ENCODE peak calls at places on chromosomes 13 and 19, in eight cellular contexts. V, R, G, Q, L, B, Y and I are unnamed samples.

GRCh38 chr13:47397739-47398138 is 500.9 kb upstream of the HTR2A start:
- DNase-seq in V (no peak), R (no peak), G (no peak), Q (peak), L (no peak), B (no peak), Y (peak), I (no peak)

GRCh38 chr13:48515732-48516131 is 17.1 kb downstream of the RCBTB2 start:
- DNase-seq in V (no peak), R (no peak), G (no peak), Q (no peak), L (peak), B (no peak), Y (no peak), I (no peak)

GRCh38 chr13:98548230-98548629 is 28.7 kb downstream of the STK24 start:
- DNase-seq in V (no peak), R (no peak), G (no peak), Q (peak), L (no peak), B (no peak), Y (no peak), I (no peak)

GRCh38 chr19:30719189-30719990 is 347.2 kb downstream of the ZNF536 start:
- DNase-seq in V (peak), R (no peak), G (peak), Q (no peak), L (peak), B (peak), Y (peak), I (peak)

GRCh38 chr19:9839415-9839814 is 4.3 kb downstream of the PIN1 start:
- DNase-seq in V (no peak), R (no peak), G (no peak), Q (peak), L (no peak), B (no peak), Y (peak), I (peak)

GRCh38 chr19:17226002-17226933 is at the start of gene OCEL1:
- DNase-seq in V (peak), R (peak), G (peak), Q (peak), L (peak), B (peak), Y (peak), I (peak)

GRCh38 chr19:55196803-55197202 is 12.5 kb downstream of the PTPRH start:
- DNase-seq in V (no peak), R (no peak), G (no peak), Q (no peak), L (no peak), B (no peak), Y (peak), I (no peak)

GRCh38 chr19:46746281-46746965 is at the start of gene STRN4:
- DNase-seq in V (peak), R (no peak), G (peak), Q (no peak), L (peak), B (peak), Y (peak), I (no peak)

GRCh38 chr13:25683056-25683455 is 311.3 kb downstream of the ATP8A2 start:
- DNase-seq in V (no peak), R (no peak), G (no peak), Q (no peak), L (no peak), B (no peak), Y (no peak), I (no peak)

GRCh38 chr19:28242317-28242927 is 970.5 kb downstream of the UQCRFS1 start:
- DNase-seq in V (peak), R (no peak), G (peak), Q (no peak), L (no peak), B (no peak), Y (peak), I (peak)

GRCh38 chr13:35874704-35875103 is 256.5 kb downstream of the DCLK1 start:
- DNase-seq in V (no peak), R (no peak), G (no peak), Q (no peak), L (peak), B (no peak), Y (no peak), I (no peak)

GRCh38 chr13:35475131-35475959 is 1.1 kb downstream of the MAB21L1 start:
- DNase-seq in V (peak), R (no peak), G (peak), Q (peak), L (peak), B (no peak), Y (peak), I (peak)

GRCh38 chr13:75744127-75744526 is 108.0 kb downstream of the LMO7 start:
- DNase-seq in V (no peak), R (no peak), G (no peak), Q (no peak), L (no peak), B (no peak), Y (no peak), I (no peak)

GRCh38 chr19:39805120-39805519 is 26.5 kb downstream of the LEUTX start:
- DNase-seq in V (no peak), R (no peak), G (no peak), Q (peak), L (peak), B (no peak), Y (no peak), I (no peak)

GRCh38 chr13:79631260-79631659 is 150.3 kb downstream of the NDFIP2 start:
- DNase-seq in V (no peak), R (peak), G (no peak), Q (peak), L (no peak), B (no peak), Y (peak), I (peak)
- TF ChIP-seq CTCF in V (peak), R (no peak), G (peak), Q (peak), L (peak), B (no peak), Y (peak), I (peak)

GRCh38 chr13:40662866-40663265 is 3.6 kb downstream of the FOXO1 start:
- DNase-seq in V (peak), R (no peak), G (peak), Q (no peak), L (no peak), B (no peak), Y (no peak), I (no peak)
- H3K4me3 ChIP-seq in V (no peak), R (no peak), G (peak), Q (no peak), L (peak), B (peak), Y (peak), I (peak)

GRCh38 chr13:112580211-112580610 is 7.7 kb downstream of the TUBGCP3 start:
- DNase-seq in V (no peak), R (no peak), G (no peak), Q (no peak), L (no peak), B (no peak), Y (no peak), I (no peak)

GRCh38 chr13:112583592-112584277 is 4.2 kb downstream of the TUBGCP3 start:
- DNase-seq in V (no peak), R (no peak), G (no peak), Q (no peak), L (peak), B (no peak), Y (no peak), I (no peak)

GRCh38 chr13:112582305-112582704 is 5.6 kb downstream of the TUBGCP3 start:
- DNase-seq in V (no peak), R (no peak), G (no peak), Q (no peak), L (no peak), B (no peak), Y (no peak), I (no peak)

GRCh38 chr13:112579310-112579843 is 8.6 kb downstream of the TUBGCP3 start:
- DNase-seq in V (no peak), R (no peak), G (no peak), Q (no peak), L (no peak), B (no peak), Y (no peak), I (no peak)

DNA sequence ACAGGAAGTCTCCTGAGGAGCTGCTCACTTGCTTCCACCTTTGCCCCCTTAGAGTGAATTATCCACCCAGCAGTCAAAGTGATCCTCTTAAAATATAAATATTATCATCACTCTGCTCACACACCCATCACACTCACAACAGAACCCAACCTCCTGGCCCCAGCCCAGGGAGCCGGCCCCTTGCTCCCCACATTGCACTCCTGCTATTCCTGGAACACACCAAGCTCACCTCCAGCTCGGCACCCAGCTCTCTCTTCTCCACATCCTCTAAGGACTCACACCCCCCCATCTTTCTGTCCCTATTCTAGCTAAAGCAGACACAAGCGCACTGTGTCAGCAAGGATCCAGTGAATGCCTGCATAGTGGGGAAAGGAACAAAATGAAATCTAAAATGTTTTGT is 7.0 kb downstream of the TUBGCP3 start:
- DNase-seq in V (no peak), R (no peak), G (no peak), Q (no peak), L (no peak), B (no peak), Y (no peak), I (no peak)
- TF ChIP-seq CTCF in V (no peak), R (no peak), G (no peak), Q (no peak), L (no peak), B (no peak), Y (no peak), I (no peak)

DNA sequence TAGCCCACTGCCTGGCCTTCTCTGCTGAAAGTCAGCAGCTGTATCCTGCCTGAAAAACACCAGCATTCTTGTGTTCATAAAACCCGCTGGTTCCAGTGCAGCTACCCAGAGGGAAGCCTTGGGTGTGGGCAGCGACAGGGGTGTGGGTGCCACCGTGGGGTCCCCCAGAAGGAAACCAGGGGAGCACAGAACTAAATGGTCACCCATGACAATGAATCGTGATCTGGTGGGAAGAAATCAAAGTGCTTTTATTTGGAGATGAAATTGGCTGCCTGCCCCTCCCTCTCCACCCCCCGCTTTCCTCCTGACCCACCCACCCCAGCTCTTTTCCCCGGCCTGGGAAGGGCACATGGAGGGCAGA is 13.7 kb downstream of the RASA3 start:
- DNase-seq in V (no peak), R (no peak), G (no peak), Q (peak), L (peak), B (no peak), Y (peak), I (peak)
- H3K4me3 ChIP-seq in V (no peak), R (peak), G (no peak), Q (peak), L (no peak), B (no peak), Y (no peak), I (peak)

GRCh38 chr19:1601613-1602064 is 3.6 kb downstream of the UQCR11 start:
- DNase-seq in V (no peak), R (no peak), G (no peak), Q (no peak), L (no peak), B (no peak), Y (no peak), I (no peak)
- TF ChIP-seq CTCF in V (peak), R (no peak), G (peak), Q (peak), L (no peak), B (no peak), Y (no peak), I (no peak)

DNA sequence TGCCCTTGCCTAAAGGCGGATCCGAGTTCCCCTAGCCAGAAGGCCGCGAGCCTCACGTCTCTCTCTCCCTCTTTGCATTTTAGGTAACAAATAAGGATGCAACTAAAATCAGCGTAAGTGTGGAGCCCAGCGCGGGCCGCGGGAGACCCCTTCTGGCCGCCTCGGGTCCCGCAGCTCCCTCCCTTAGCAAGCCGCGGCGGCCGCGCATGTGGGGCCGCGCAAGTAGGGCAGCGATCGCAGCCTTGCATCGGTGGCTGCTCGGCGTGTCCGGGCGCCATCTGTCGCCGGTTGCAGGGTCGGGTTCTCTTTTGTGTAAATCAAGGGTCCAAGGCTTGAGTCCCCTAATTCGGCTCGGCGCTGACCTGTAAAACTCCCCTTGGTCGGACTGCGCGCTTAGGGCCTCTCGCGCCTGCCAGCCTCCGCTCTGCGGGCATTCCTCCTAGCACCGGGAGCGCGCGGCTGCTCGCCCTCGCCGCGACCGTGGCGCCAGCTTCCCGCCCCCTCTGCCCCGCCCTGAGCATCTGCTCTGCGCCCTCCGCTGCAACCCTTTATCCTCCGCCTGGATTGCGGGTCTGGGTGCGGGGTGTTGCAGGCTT is 2.7 kb downstream of the VSTM2B start:
- DNase-seq in V (peak), R (no peak), G (peak), Q (peak), L (peak), B (peak), Y (peak), I (peak)
- H3K4me3 ChIP-seq in V (peak), R (peak), G (peak), Q (no peak), L (peak), B (peak), Y (peak), I (peak)

GRCh38 chr19:4206818-4207484 is 22.4 kb upstream of the EBI3 start:
- DNase-seq in V (no peak), R (no peak), G (no peak), Q (peak), L (no peak), B (no peak), Y (no peak), I (peak)
- TF ChIP-seq CTCF in V (peak), R (no peak), G (peak), Q (peak), L (no peak), B (no peak), Y (peak), I (peak)

GRCh38 chr13:26699197-26699490 is 61.4 kb downstream of the GPR12 start:
- DNase-seq in V (no peak), R (no peak), G (no peak), Q (no peak), L (no peak), B (no peak), Y (no peak), I (no peak)

GRCh38 chr13:26697069-26697955 is 63.3 kb downstream of the GPR12 start:
- DNase-seq in V (no peak), R (no peak), G (no peak), Q (no peak), L (no peak), B (no peak), Y (no peak), I (no peak)

GRCh38 chr13:26695360-26695705 is 65.3 kb downstream of the GPR12 start:
- DNase-seq in V (no peak), R (no peak), G (no peak), Q (no peak), L (no peak), B (no peak), Y (no peak), I (no peak)

GRCh38 chr13:26695891-26696311 is 64.7 kb downstream of the GPR12 start:
- DNase-seq in V (no peak), R (no peak), G (no peak), Q (no peak), L (no peak), B (no peak), Y (no peak), I (no peak)

DNA sequence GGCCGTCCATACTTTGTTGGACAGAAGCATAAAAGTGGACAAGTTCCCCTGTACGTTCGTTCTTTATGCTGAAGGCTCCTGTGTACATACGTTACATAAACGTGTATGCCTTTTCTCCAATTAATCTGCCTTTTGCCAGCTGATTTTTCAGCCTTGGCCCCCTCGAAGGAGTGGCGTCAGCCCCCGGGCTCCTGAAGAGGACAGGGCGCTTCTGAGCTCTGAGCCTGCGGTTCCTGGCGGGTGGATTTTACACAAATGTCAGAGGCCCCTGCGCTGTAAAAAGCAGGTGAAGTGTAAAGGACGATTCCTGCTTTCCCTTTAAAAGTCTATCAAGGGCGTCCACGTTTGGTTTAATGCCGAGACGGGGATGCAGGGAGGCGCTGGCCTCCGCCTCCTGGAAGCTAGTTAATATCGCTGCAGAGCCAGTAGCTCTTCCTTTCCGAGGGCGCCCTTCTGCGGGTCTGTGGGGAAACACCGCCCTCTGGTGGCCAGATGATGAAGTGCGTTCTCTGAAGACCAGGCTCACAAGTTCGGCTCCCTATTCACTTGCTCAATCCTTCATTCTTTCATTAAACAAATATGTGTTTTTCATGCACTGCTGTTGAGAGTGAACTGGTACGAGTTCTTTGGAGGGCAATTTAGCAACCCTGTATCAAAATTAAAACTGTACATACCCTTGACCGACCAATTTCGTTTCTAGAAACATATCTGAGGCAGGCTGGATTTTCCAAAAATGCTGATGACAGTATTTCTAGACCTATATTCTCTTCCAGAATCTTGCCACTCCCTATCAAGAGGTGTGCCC is 62.0 kb downstream of the GPR12 start:
- DNase-seq in V (peak), R (peak), G (peak), Q (peak), L (peak), B (peak), Y (peak), I (peak)
- H3K4me3 ChIP-seq in V (no peak), R (peak), G (no peak), Q (no peak), L (no peak), B (no peak), Y (no peak), I (no peak)

GRCh38 chr13:37769078-37769477 is 100.5 kb downstream of the TRPC4 start:
- DNase-seq in V (no peak), R (no peak), G (no peak), Q (no peak), L (no peak), B (no peak), Y (peak), I (peak)
- TF ChIP-seq CTCF in V (peak), R (no peak), G (peak), Q (no peak), L (no peak), B (no peak), Y (peak), I (peak)

GRCh38 chr19:530133-531008 is 1.2 kb upstream of the CDC34 start:
- DNase-seq in V (no peak), R (no peak), G (no peak), Q (no peak), L (no peak), B (peak), Y (no peak), I (no peak)
- H3K4me3 ChIP-seq in V (peak), R (peak), G (peak), Q (peak), L (peak), B (peak), Y (peak), I (peak)